ENCODE peak calls at places on chromosomes 1 and 21, in eight cellular contexts. One of them, this sample, is unnamed.

GRCh38 chr1:210940081-210940617 is 193.8 kb downstream of the KCNH1 start:
- DNase-seq in upper lobe of right lung: no peak
- DNase-seq in uterus: no peak
- DNase-seq in heart right ventricle: no peak
- DNase-seq in HepG2: no peak
- DNase-seq in GM23338: no peak
- DNase-seq in lower lobe of right lung: no peak
- DNase-seq in left ventricle myocardium inferior: no peak
- DNase-seq in this sample: no peak

GRCh38 chr1:117824612-117825011 is 104.8 kb downstream of the GDAP2 start:
- DNase-seq in lower lobe of right lung: no peak
- DNase-seq in GM23338: no peak
- DNase-seq in uterus: no peak
- DNase-seq in HepG2: no peak
- DNase-seq in left ventricle myocardium inferior: no peak
- DNase-seq in upper lobe of right lung: no peak
- DNase-seq in heart right ventricle: no peak
- DNase-seq in this sample: no peak

GRCh38 chr1:53725238-53725689 is 13.7 kb downstream of the GLIS1 start:
- DNase-seq in heart right ventricle: no peak
- DNase-seq in GM23338: peak; percentile 86
- DNase-seq in left ventricle myocardium inferior: no peak
- DNase-seq in uterus: no peak
- DNase-seq in upper lobe of right lung: no peak
- DNase-seq in HepG2: peak; percentile 15
- DNase-seq in lower lobe of right lung: no peak
- DNase-seq in this sample: no peak

GRCh38 chr1:55639051-55639450 is 423.9 kb upstream of the USP24 start:
- DNase-seq in HepG2: no peak
- DNase-seq in GM23338: no peak
- DNase-seq in lower lobe of right lung: no peak
- DNase-seq in left ventricle myocardium inferior: no peak
- DNase-seq in heart right ventricle: no peak
- DNase-seq in uterus: no peak
- DNase-seq in upper lobe of right lung: no peak
- DNase-seq in this sample: no peak

GRCh38 chr21:42543106-42543847 is 29.6 kb downstream of the SLC37A1 start:
- DNase-seq in HepG2: no peak
- DNase-seq in heart right ventricle: no peak
- DNase-seq in left ventricle myocardium inferior: no peak
- DNase-seq in uterus: no peak
- DNase-seq in upper lobe of right lung: peak; percentile 50
- DNase-seq in lower lobe of right lung: peak; percentile 27
- DNase-seq in GM23338: no peak
- DNase-seq in this sample: no peak

GRCh38 chr1:178540646-178541045 is 27.7 kb downstream of the TEX35 start:
- DNase-seq in upper lobe of right lung: no peak
- DNase-seq in lower lobe of right lung: no peak
- DNase-seq in HepG2: no peak
- DNase-seq in heart right ventricle: no peak
- DNase-seq in GM23338: no peak
- DNase-seq in uterus: no peak
- DNase-seq in left ventricle myocardium inferior: no peak
- DNase-seq in this sample: no peak

GRCh38 chr1:243621973-243622372 is 228.1 kb downstream of the AKT3 start:
- DNase-seq in uterus: no peak
- DNase-seq in left ventricle myocardium inferior: no peak
- DNase-seq in GM23338: peak; percentile 37
- DNase-seq in lower lobe of right lung: no peak
- DNase-seq in heart right ventricle: no peak
- DNase-seq in HepG2: no peak
- DNase-seq in upper lobe of right lung: no peak
- DNase-seq in this sample: no peak

GRCh38 chr1:39392851-39393573 is 98.4 kb upstream of the BMP8A start:
- DNase-seq in HepG2: no peak
- DNase-seq in heart right ventricle: no peak
- DNase-seq in left ventricle myocardium inferior: no peak
- DNase-seq in lower lobe of right lung: no peak
- DNase-seq in GM23338: no peak
- DNase-seq in upper lobe of right lung: no peak
- DNase-seq in uterus: no peak
- DNase-seq in this sample: no peak

GRCh38 chr1:174818014-174818616 is 181.6 kb upstream of the CACYBP start:
- DNase-seq in GM23338: peak; percentile 6
- DNase-seq in left ventricle myocardium inferior: no peak
- DNase-seq in upper lobe of right lung: no peak
- DNase-seq in lower lobe of right lung: no peak
- DNase-seq in uterus: no peak
- DNase-seq in heart right ventricle: no peak
- DNase-seq in HepG2: no peak
- DNase-seq in this sample: no peak

GRCh38 chr21:44049606-44050005 is 37.5 kb downstream of the TRAPPC10 start:
- DNase-seq in upper lobe of right lung: no peak
- DNase-seq in HepG2: no peak
- DNase-seq in left ventricle myocardium inferior: no peak
- DNase-seq in uterus: no peak
- DNase-seq in heart right ventricle: no peak
- DNase-seq in lower lobe of right lung: no peak
- DNase-seq in GM23338: no peak
- DNase-seq in this sample: no peak

GRCh38 chr1:31444725-31445448 is 31.9 kb downstream of the SERINC2 start:
- DNase-seq in left ventricle myocardium inferior: no peak
- DNase-seq in uterus: no peak
- DNase-seq in GM23338: no peak
- DNase-seq in heart right ventricle: no peak
- DNase-seq in upper lobe of right lung: peak; percentile 18
- DNase-seq in lower lobe of right lung: no peak
- DNase-seq in HepG2: peak; percentile 97
- DNase-seq in this sample: no peak

GRCh38 chr1:61244114-61244513 is 161.8 kb downstream of the NFIA start:
- DNase-seq in heart right ventricle: no peak
- DNase-seq in HepG2: no peak
- DNase-seq in left ventricle myocardium inferior: no peak
- DNase-seq in uterus: no peak
- DNase-seq in lower lobe of right lung: no peak
- DNase-seq in upper lobe of right lung: no peak
- DNase-seq in GM23338: no peak
- DNase-seq in this sample: no peak

GRCh38 chr1:156025873-156026272 is 5.1 kb upstream of the SSR2 start:
- DNase-seq in GM23338: peak; percentile 84
- DNase-seq in heart right ventricle: no peak
- DNase-seq in lower lobe of right lung: peak; percentile 65
- DNase-seq in left ventricle myocardium inferior: no peak
- DNase-seq in upper lobe of right lung: peak; percentile 76
- DNase-seq in uterus: no peak
- DNase-seq in HepG2: peak; percentile 62
- DNase-seq in this sample: no peak

GRCh38 chr1:216778763-216779162 is 55.5 kb upstream of the ESRRG start:
- DNase-seq in lower lobe of right lung: no peak
- DNase-seq in HepG2: no peak
- DNase-seq in left ventricle myocardium inferior: no peak
- DNase-seq in upper lobe of right lung: no peak
- DNase-seq in uterus: no peak
- DNase-seq in GM23338: no peak
- DNase-seq in heart right ventricle: no peak
- DNase-seq in this sample: no peak

GRCh38 chr1:198157847-198158765 is 1.3 kb downstream of the NEK7 start:
- DNase-seq in heart right ventricle: no peak
- DNase-seq in left ventricle myocardium inferior: no peak
- DNase-seq in lower lobe of right lung: no peak
- DNase-seq in HepG2: no peak
- DNase-seq in upper lobe of right lung: no peak
- DNase-seq in uterus: no peak
- DNase-seq in GM23338: peak; percentile 56
- DNase-seq in this sample: no peak

GRCh38 chr1:97145321-97145956 is 423.9 kb downstream of the PTBP2 start:
- DNase-seq in heart right ventricle: no peak
- DNase-seq in upper lobe of right lung: no peak
- DNase-seq in lower lobe of right lung: no peak
- DNase-seq in GM23338: no peak
- DNase-seq in HepG2: no peak
- DNase-seq in left ventricle myocardium inferior: no peak
- DNase-seq in uterus: no peak
- DNase-seq in this sample: no peak

DNA sequence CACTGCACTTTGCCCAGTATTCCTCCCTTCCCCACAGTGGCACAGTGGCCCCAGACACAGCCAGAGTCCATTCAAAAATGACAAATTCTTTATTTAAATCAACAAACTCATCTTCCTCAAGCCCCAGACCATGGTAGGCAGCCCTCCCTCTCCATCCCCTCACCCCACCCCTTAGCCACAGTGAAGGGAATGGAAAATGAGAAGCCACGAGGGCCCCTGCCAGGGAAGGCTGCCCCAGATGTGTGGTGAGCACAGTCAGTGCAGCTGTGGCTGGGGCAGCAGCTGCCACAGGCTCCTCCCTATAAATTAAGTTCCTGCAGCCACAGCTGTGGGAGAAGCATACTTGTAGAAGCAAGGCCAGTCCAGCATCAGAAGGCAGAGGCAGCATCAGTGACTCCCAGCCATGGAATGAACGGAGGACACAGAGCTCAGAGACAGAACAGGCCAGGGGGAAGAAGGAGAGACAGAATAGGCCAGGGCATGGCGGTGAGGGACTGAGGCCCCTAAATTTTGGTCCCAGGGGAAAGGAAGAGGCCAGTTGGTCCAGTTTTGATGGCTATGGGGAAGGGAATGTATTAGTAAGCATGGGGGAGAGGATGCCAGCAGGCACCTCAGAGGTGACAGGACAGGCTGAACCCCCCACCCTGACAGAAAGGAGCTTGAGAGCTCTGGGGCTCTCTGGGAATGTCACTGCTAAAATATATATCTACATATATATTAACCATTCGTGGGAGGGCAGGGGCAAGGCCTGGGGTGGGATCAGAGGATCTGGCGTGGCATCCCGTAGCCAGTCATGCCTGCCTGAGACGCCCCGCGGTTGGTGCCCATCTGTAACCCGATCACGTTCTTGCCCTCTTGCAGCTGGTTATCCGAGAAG is 7.0 kb downstream of the TAGLN2 start:
- DNase-seq in heart right ventricle: no peak
- DNase-seq in left ventricle myocardium inferior: no peak
- DNase-seq in HepG2: no peak
- DNase-seq in lower lobe of right lung: no peak
- DNase-seq in upper lobe of right lung: peak; percentile 42
- DNase-seq in GM23338: no peak
- DNase-seq in uterus: no peak
- DNase-seq in this sample: no peak
- H3K4me1 ChIP-seq in heart right ventricle: peaks cover 88% of the 10 kb centered on the region
- H3K4me1 ChIP-seq in left ventricle myocardium inferior: peaks cover 80% of the 10 kb centered on the region
- H3K4me1 ChIP-seq in HepG2: peaks cover 13% of the 10 kb centered on the region
- H3K4me1 ChIP-seq in lower lobe of right lung: peaks cover 82% of the 10 kb centered on the region
- H3K4me1 ChIP-seq in upper lobe of right lung: peaks cover 64% of the 10 kb centered on the region
- H3K4me1 ChIP-seq in GM23338: peaks cover 27% of the 10 kb centered on the region
- H3K4me1 ChIP-seq in uterus: peaks cover 9% of the 10 kb centered on the region
- H3K4me1 ChIP-seq in this sample: peaks cover 84% of the 10 kb centered on the region

GRCh38 chr1:203818399-203818798 is 23.0 kb downstream of the ZBED6 start:
- DNase-seq in uterus: no peak
- DNase-seq in HepG2: no peak
- DNase-seq in heart right ventricle: no peak
- DNase-seq in GM23338: no peak
- DNase-seq in lower lobe of right lung: no peak
- DNase-seq in left ventricle myocardium inferior: no peak
- DNase-seq in upper lobe of right lung: no peak
- DNase-seq in this sample: no peak
- H3K27ac ChIP-seq in uterus: no peak overlapping the region
- H3K27ac ChIP-seq in HepG2: no peak overlapping the region
- H3K27ac ChIP-seq in heart right ventricle: no peak overlapping the region
- H3K27ac ChIP-seq in GM23338: peak overlapping the region; percentile 29
- H3K27ac ChIP-seq in lower lobe of right lung: no peak overlapping the region
- H3K27ac ChIP-seq in left ventricle myocardium inferior: no peak overlapping the region
- H3K27ac ChIP-seq in upper lobe of right lung: no peak overlapping the region
- H3K27ac ChIP-seq in this sample: no peak overlapping the region

GRCh38 chr1:160078392-160079195 is 2.7 kb upstream of the KCNJ9 start:
- DNase-seq in heart right ventricle: no peak
- DNase-seq in HepG2: peak; percentile 61
- DNase-seq in upper lobe of right lung: peak; percentile 74
- DNase-seq in left ventricle myocardium inferior: no peak
- DNase-seq in uterus: no peak
- DNase-seq in lower lobe of right lung: no peak
- DNase-seq in GM23338: peak; percentile 75
- DNase-seq in this sample: no peak
- H3K27me3 ChIP-seq in heart right ventricle: peaks cover 81% of the 10 kb centered on the region
- H3K27me3 ChIP-seq in HepG2: no peaks in the 10 kb centered on the region
- H3K27me3 ChIP-seq in upper lobe of right lung: peaks cover 61% of the 10 kb centered on the region
- H3K27me3 ChIP-seq in left ventricle myocardium inferior: peaks cover 79% of the 10 kb centered on the region
- H3K27me3 ChIP-seq in uterus: peaks cover 13% of the 10 kb centered on the region
- H3K27me3 ChIP-seq in lower lobe of right lung: peaks cover 52% of the 10 kb centered on the region
- H3K27me3 ChIP-seq in GM23338: peaks cover 47% of the 10 kb centered on the region
- H3K27me3 ChIP-seq in this sample: peaks cover 35% of the 10 kb centered on the region

DNA sequence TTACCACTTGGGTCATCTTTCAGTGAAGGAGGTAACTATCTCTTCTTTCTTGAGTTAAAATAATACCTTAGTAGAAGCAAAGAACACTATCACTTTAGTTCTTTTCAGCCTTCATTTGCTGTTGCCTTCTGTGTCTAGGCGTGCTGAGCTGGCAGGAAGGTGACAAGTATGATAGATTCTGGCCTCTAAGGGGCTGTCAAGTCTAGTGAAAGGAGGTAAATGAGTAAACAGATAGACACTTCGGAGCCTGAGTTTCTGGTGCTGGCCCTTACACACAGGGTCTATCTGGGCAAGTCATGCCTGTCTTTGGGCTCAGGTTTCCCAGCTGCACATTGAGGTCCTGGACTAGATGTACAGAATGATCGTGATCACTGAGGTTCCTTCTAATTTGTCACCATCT is 89.3 kb downstream of the ROR1 start:
- DNase-seq in left ventricle myocardium inferior: no peak
- DNase-seq in lower lobe of right lung: no peak
- DNase-seq in heart right ventricle: no peak
- DNase-seq in uterus: no peak
- DNase-seq in upper lobe of right lung: no peak
- DNase-seq in HepG2: no peak
- DNase-seq in GM23338: no peak
- DNase-seq in this sample: no peak
- H3K4me1 ChIP-seq in left ventricle myocardium inferior: peaks cover 66% of the 10 kb centered on the region
- H3K4me1 ChIP-seq in lower lobe of right lung: no peaks in the 10 kb centered on the region
- H3K4me1 ChIP-seq in heart right ventricle: peaks cover 70% of the 10 kb centered on the region
- H3K4me1 ChIP-seq in uterus: peaks cover 6% of the 10 kb centered on the region
- H3K4me1 ChIP-seq in upper lobe of right lung: no peaks in the 10 kb centered on the region
- H3K4me1 ChIP-seq in HepG2: no peaks in the 10 kb centered on the region
- H3K4me1 ChIP-seq in GM23338: peaks cover 40% of the 10 kb centered on the region
- H3K4me1 ChIP-seq in this sample: peaks cover 3% of the 10 kb centered on the region

GRCh38 chr1:204207136-204207616 is 6.6 kb downstream of the GOLT1A start:
- DNase-seq in heart right ventricle: peak; percentile 75
- DNase-seq in lower lobe of right lung: peak; percentile 79
- DNase-seq in HepG2: peak; percentile 19
- DNase-seq in GM23338: peak; percentile 90
- DNase-seq in uterus: peak; percentile 64
- DNase-seq in left ventricle myocardium inferior: peak; percentile 55
- DNase-seq in upper lobe of right lung: peak; percentile 86
- DNase-seq in this sample: peak; percentile 44
- H3K27ac ChIP-seq in heart right ventricle: no peak overlapping the region
- H3K27ac ChIP-seq in lower lobe of right lung: no peak overlapping the region
- H3K27ac ChIP-seq in HepG2: no peak overlapping the region
- H3K27ac ChIP-seq in GM23338: no peak overlapping the region
- H3K27ac ChIP-seq in uterus: no peak overlapping the region
- H3K27ac ChIP-seq in left ventricle myocardium inferior: no peak overlapping the region
- H3K27ac ChIP-seq in upper lobe of right lung: no peak overlapping the region
- H3K27ac ChIP-seq in this sample: no peak overlapping the region

GRCh38 chr1:47677241-47677940 is 239.5 kb downstream of the FOXD2 start:
- DNase-seq in heart right ventricle: no peak
- DNase-seq in GM23338: no peak
- DNase-seq in upper lobe of right lung: peak; percentile 48
- DNase-seq in uterus: no peak
- DNase-seq in lower lobe of right lung: no peak
- DNase-seq in HepG2: no peak
- DNase-seq in left ventricle myocardium inferior: no peak
- DNase-seq in this sample: no peak
- H3K27me3 ChIP-seq in heart right ventricle: peaks cover 15% of the 10 kb centered on the region
- H3K27me3 ChIP-seq in GM23338: no peaks in the 10 kb centered on the region
- H3K27me3 ChIP-seq in upper lobe of right lung: no peaks in the 10 kb centered on the region
- H3K27me3 ChIP-seq in uterus: no peaks in the 10 kb centered on the region
- H3K27me3 ChIP-seq in lower lobe of right lung: no peaks in the 10 kb centered on the region
- H3K27me3 ChIP-seq in HepG2: peaks cover 2% of the 10 kb centered on the region
- H3K27me3 ChIP-seq in left ventricle myocardium inferior: peaks cover 67% of the 10 kb centered on the region
- H3K27me3 ChIP-seq in this sample: no peaks in the 10 kb centered on the region